ENCODE peak calls at places on chromosomes 12 and 14, in seven cellular contexts. One of them, this sample, is unnamed.

GRCh38 chr12:73585136-73585535 is 952.5 kb upstream of the ATXN7L3B start:
- DNase-seq in astrocyte of the spinal cord: no peak
- DNase-seq in lower leg skin: no peak
- DNase-seq in kidney: no peak
- DNase-seq in cardiac muscle cell: no peak
- DNase-seq in GM10248: no peak
- DNase-seq in prostate gland: no peak
- DNase-seq in this sample: no peak

GRCh38 chr12:45587042-45587441 is 142.5 kb upstream of the ARID2 start:
- DNase-seq in astrocyte of the spinal cord: no peak
- DNase-seq in kidney: no peak
- DNase-seq in GM10248: no peak
- DNase-seq in prostate gland: no peak
- DNase-seq in cardiac muscle cell: no peak
- DNase-seq in lower leg skin: no peak
- DNase-seq in this sample: no peak

GRCh38 chr14:65330416-65330815 is 82.1 kb upstream of the FUT8 start:
- DNase-seq in astrocyte of the spinal cord: no peak
- DNase-seq in prostate gland: no peak
- DNase-seq in GM10248: no peak
- DNase-seq in lower leg skin: no peak
- DNase-seq in cardiac muscle cell: no peak
- DNase-seq in kidney: no peak
- DNase-seq in this sample: no peak

GRCh38 chr12:77062846-77063461 is 2.4 kb downstream of the E2F7 start:
- DNase-seq in cardiac muscle cell: peak
- DNase-seq in kidney: no peak
- DNase-seq in astrocyte of the spinal cord: peak
- DNase-seq in lower leg skin: no peak
- DNase-seq in GM10248: peak
- DNase-seq in prostate gland: peak
- DNase-seq in this sample: peak

GRCh38 chr12:120571299-120571698 is 9.9 kb downstream of the POP5 start:
- DNase-seq in kidney: no peak
- DNase-seq in cardiac muscle cell: peak
- DNase-seq in astrocyte of the spinal cord: peak
- DNase-seq in lower leg skin: no peak
- DNase-seq in prostate gland: no peak
- DNase-seq in GM10248: no peak
- DNase-seq in this sample: no peak

GRCh38 chr12:112599871-112600270 is 181.1 kb downstream of the PTPN11 start:
- DNase-seq in GM10248: no peak
- DNase-seq in prostate gland: no peak
- DNase-seq in astrocyte of the spinal cord: no peak
- DNase-seq in lower leg skin: no peak
- DNase-seq in kidney: no peak
- DNase-seq in cardiac muscle cell: peak
- DNase-seq in this sample: no peak

GRCh38 chr12:82019533-82019932 is 260.4 kb upstream of the PPFIA2 start:
- DNase-seq in lower leg skin: no peak
- DNase-seq in GM10248: no peak
- DNase-seq in prostate gland: no peak
- DNase-seq in cardiac muscle cell: peak
- DNase-seq in kidney: no peak
- DNase-seq in astrocyte of the spinal cord: no peak
- DNase-seq in this sample: no peak

GRCh38 chr12:16350682-16351081 is 3.2 kb downstream of the MGST1 start:
- DNase-seq in prostate gland: peak
- DNase-seq in lower leg skin: no peak
- DNase-seq in astrocyte of the spinal cord: peak
- DNase-seq in GM10248: no peak
- DNase-seq in cardiac muscle cell: peak
- DNase-seq in kidney: no peak
- DNase-seq in this sample: no peak

GRCh38 chr14:99602054-99602787 is 1.8 kb downstream of the CCDC85C start:
- DNase-seq in cardiac muscle cell: no peak
- DNase-seq in lower leg skin: no peak
- DNase-seq in astrocyte of the spinal cord: peak
- DNase-seq in GM10248: no peak
- DNase-seq in prostate gland: peak
- DNase-seq in kidney: no peak
- DNase-seq in this sample: no peak

GRCh38 chr12:9039397-9039977 is 50.1 kb downstream of the KLRG1 start:
- DNase-seq in lower leg skin: no peak
- DNase-seq in kidney: no peak
- DNase-seq in prostate gland: peak
- DNase-seq in astrocyte of the spinal cord: peak
- DNase-seq in GM10248: peak
- DNase-seq in cardiac muscle cell: peak
- DNase-seq in this sample: peak

GRCh38 chr12:34625116-34625515 is 602.8 kb downstream of the ALG10 start:
- DNase-seq in cardiac muscle cell: no peak
- DNase-seq in GM10248: no peak
- DNase-seq in astrocyte of the spinal cord: no peak
- DNase-seq in prostate gland: no peak
- DNase-seq in kidney: no peak
- DNase-seq in lower leg skin: no peak
- DNase-seq in this sample: no peak

GRCh38 chr12:110135012-110135411 is 10.9 kb downstream of the IFT81 start:
- DNase-seq in GM10248: no peak
- DNase-seq in lower leg skin: no peak
- DNase-seq in astrocyte of the spinal cord: peak
- DNase-seq in kidney: no peak
- DNase-seq in prostate gland: no peak
- DNase-seq in cardiac muscle cell: peak
- DNase-seq in this sample: no peak

DNA sequence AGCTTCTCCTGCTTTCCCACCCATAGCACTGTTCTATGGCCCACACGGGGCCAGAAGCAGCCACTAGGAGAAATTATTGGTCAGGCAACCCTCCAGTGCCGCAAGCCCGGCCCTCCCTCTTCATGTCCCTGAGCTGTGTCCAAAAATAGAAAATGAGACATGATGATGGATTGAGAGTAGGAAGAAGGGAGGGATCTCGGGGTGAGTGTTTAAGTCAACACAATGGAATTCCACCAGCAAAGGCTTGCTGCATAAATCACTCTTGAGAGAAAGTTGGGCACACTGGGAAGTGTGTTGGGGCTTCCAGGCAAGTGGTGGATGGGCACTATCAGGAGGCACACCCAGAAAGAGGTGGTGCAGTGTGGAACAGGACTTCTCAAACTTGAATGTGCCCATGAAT is 94.2 kb downstream of the LLPH start:
- DNase-seq in astrocyte of the spinal cord: peak
- DNase-seq in prostate gland: no peak
- DNase-seq in lower leg skin: no peak
- DNase-seq in GM10248: no peak
- DNase-seq in cardiac muscle cell: peak
- DNase-seq in kidney: no peak
- DNase-seq in this sample: no peak
- TF ChIP-seq CTCF in astrocyte of the spinal cord: no peak
- TF ChIP-seq CTCF in prostate gland: no peak
- TF ChIP-seq CTCF in lower leg skin: no peak
- TF ChIP-seq CTCF in GM10248: no peak
- TF ChIP-seq CTCF in cardiac muscle cell: no peak
- TF ChIP-seq CTCF in kidney: no peak
- TF ChIP-seq CTCF in this sample: no peak

DNA sequence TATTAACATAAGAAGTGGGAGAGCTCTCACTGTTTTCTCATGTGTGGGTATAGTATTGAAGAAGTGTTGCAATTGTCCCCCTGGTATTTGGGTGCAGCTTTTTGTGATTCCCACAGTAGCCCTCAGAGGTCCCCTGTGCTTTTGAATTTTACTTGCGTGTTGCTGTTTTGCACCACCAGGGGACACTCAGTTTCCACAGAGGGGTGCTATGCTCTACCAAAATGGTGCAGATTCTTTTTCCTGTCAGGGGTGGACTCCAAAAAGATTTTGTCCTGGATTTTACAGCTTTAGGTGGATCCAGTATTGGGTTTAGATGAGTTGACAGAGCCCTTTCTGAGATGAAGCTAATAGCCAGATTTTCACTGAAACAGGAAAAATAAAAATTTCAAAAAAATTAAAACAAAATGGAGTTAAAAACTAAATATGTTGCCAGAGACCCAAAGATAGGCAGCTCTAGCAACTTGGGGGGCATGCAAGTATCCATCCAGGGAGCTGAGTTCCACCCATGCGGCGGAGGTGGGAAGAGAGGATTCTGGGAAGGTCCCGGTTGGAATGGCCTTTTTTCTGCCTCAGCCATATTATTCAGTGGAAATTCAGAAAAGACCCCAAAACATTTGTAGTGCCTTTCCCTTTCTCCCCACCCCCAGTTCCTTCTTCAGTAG is 50.2 kb downstream of the TTLL5 start:
- DNase-seq in prostate gland: peak
- DNase-seq in lower leg skin: no peak
- DNase-seq in GM10248: peak
- DNase-seq in kidney: no peak
- DNase-seq in cardiac muscle cell: peak
- DNase-seq in astrocyte of the spinal cord: peak
- DNase-seq in this sample: peak
- TF ChIP-seq CTCF in prostate gland: peak
- TF ChIP-seq CTCF in lower leg skin: no peak
- TF ChIP-seq CTCF in GM10248: peak
- TF ChIP-seq CTCF in kidney: peak
- TF ChIP-seq CTCF in cardiac muscle cell: peak
- TF ChIP-seq CTCF in astrocyte of the spinal cord: peak
- TF ChIP-seq CTCF in this sample: peak

GRCh38 chr14:71487941-71488340 is 444.3 kb upstream of the RGS6 start:
- DNase-seq in lower leg skin: no peak
- DNase-seq in GM10248: no peak
- DNase-seq in cardiac muscle cell: no peak
- DNase-seq in astrocyte of the spinal cord: no peak
- DNase-seq in kidney: no peak
- DNase-seq in prostate gland: no peak
- DNase-seq in this sample: no peak

GRCh38 chr14:71488703-71489141 is 443.5 kb upstream of the RGS6 start:
- DNase-seq in GM10248: no peak
- DNase-seq in lower leg skin: no peak
- DNase-seq in kidney: no peak
- DNase-seq in astrocyte of the spinal cord: peak
- DNase-seq in cardiac muscle cell: peak
- DNase-seq in prostate gland: no peak
- DNase-seq in this sample: no peak

GRCh38 chr14:71487449-71487848 is 444.8 kb upstream of the RGS6 start:
- DNase-seq in GM10248: no peak
- DNase-seq in astrocyte of the spinal cord: no peak
- DNase-seq in lower leg skin: no peak
- DNase-seq in cardiac muscle cell: no peak
- DNase-seq in kidney: no peak
- DNase-seq in prostate gland: no peak
- DNase-seq in this sample: no peak

GRCh38 chr14:71491925-71492324 is 440.3 kb upstream of the RGS6 start:
- DNase-seq in cardiac muscle cell: peak
- DNase-seq in lower leg skin: no peak
- DNase-seq in kidney: no peak
- DNase-seq in astrocyte of the spinal cord: no peak
- DNase-seq in prostate gland: no peak
- DNase-seq in GM10248: no peak
- DNase-seq in this sample: no peak

GRCh38 chr14:71492346-71492745 is 439.9 kb upstream of the RGS6 start:
- DNase-seq in GM10248: no peak
- DNase-seq in cardiac muscle cell: no peak
- DNase-seq in lower leg skin: no peak
- DNase-seq in astrocyte of the spinal cord: no peak
- DNase-seq in prostate gland: no peak
- DNase-seq in kidney: no peak
- DNase-seq in this sample: no peak
- TF ChIP-seq CTCF in GM10248: no peak
- TF ChIP-seq CTCF in cardiac muscle cell: no peak
- TF ChIP-seq CTCF in lower leg skin: no peak
- TF ChIP-seq CTCF in astrocyte of the spinal cord: no peak
- TF ChIP-seq CTCF in prostate gland: no peak
- TF ChIP-seq CTCF in kidney: no peak
- TF ChIP-seq CTCF in this sample: no peak

GRCh38 chr14:74946659-74947281 is 8.6 kb downstream of the PGF start:
- DNase-seq in cardiac muscle cell: peak
- DNase-seq in kidney: no peak
- DNase-seq in GM10248: no peak
- DNase-seq in prostate gland: no peak
- DNase-seq in astrocyte of the spinal cord: no peak
- DNase-seq in lower leg skin: no peak
- DNase-seq in this sample: no peak
- TF ChIP-seq CTCF in cardiac muscle cell: no peak
- TF ChIP-seq CTCF in kidney: no peak
- TF ChIP-seq CTCF in GM10248: no peak
- TF ChIP-seq CTCF in prostate gland: no peak
- TF ChIP-seq CTCF in astrocyte of the spinal cord: no peak
- TF ChIP-seq CTCF in lower leg skin: no peak
- TF ChIP-seq CTCF in this sample: no peak

DNA sequence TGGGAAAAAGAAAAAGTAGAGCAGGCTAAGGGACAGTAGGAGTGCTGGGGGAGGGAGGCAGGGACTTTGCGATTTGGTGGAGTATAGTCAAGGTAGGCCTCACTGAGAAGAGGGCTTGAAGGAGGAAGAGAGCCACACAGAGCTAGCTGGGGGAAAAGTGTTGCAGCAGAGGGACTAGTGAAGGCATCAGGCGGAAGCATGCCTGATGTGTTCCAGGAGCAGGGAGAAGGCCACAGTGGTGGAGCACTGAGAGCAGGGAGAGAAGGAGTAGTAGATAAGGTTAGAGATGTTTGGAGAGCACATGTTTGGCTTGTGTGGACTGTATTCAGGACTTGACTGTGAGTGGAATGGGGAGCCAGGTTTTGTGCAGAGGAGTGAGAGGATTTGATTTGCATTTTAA is 9.0 kb downstream of the FRMD6 start:
- DNase-seq in astrocyte of the spinal cord: no peak
- DNase-seq in kidney: no peak
- DNase-seq in lower leg skin: no peak
- DNase-seq in cardiac muscle cell: no peak
- DNase-seq in prostate gland: no peak
- DNase-seq in GM10248: no peak
- DNase-seq in this sample: no peak
- TF ChIP-seq CTCF in astrocyte of the spinal cord: no peak
- TF ChIP-seq CTCF in kidney: no peak
- TF ChIP-seq CTCF in lower leg skin: no peak
- TF ChIP-seq CTCF in cardiac muscle cell: no peak
- TF ChIP-seq CTCF in prostate gland: no peak
- TF ChIP-seq CTCF in GM10248: no peak
- TF ChIP-seq CTCF in this sample: no peak

GRCh38 chr12:51027342-51027835 is 1.2 kb upstream of the SLC11A2 start:
- DNase-seq in cardiac muscle cell: no peak
- DNase-seq in kidney: no peak
- DNase-seq in prostate gland: no peak
- DNase-seq in lower leg skin: no peak
- DNase-seq in GM10248: no peak
- DNase-seq in astrocyte of the spinal cord: no peak
- DNase-seq in this sample: no peak

GRCh38 chr12:51023625-51024395 is 2.4 kb downstream of the SLC11A2 start:
- DNase-seq in kidney: no peak
- DNase-seq in prostate gland: no peak
- DNase-seq in astrocyte of the spinal cord: no peak
- DNase-seq in lower leg skin: no peak
- DNase-seq in GM10248: no peak
- DNase-seq in cardiac muscle cell: peak
- DNase-seq in this sample: no peak

GRCh38 chr12:51028126-51028810 is 2.1 kb upstream of the SLC11A2 start:
- DNase-seq in astrocyte of the spinal cord: peak
- DNase-seq in GM10248: no peak
- DNase-seq in lower leg skin: no peak
- DNase-seq in cardiac muscle cell: peak
- DNase-seq in prostate gland: peak
- DNase-seq in kidney: no peak
- DNase-seq in this sample: peak

GRCh38 chr12:51025182-51025747 is 919 bp downstream of the SLC11A2 start:
- DNase-seq in prostate gland: no peak
- DNase-seq in GM10248: no peak
- DNase-seq in kidney: no peak
- DNase-seq in cardiac muscle cell: no peak
- DNase-seq in lower leg skin: no peak
- DNase-seq in astrocyte of the spinal cord: no peak
- DNase-seq in this sample: no peak

GRCh38 chr12:51025748-51026654 is at the start of gene SLC11A2:
- DNase-seq in astrocyte of the spinal cord: peak
- DNase-seq in lower leg skin: peak
- DNase-seq in kidney: peak
- DNase-seq in prostate gland: peak
- DNase-seq in GM10248: peak
- DNase-seq in cardiac muscle cell: peak
- DNase-seq in this sample: peak
- TF ChIP-seq CTCF in astrocyte of the spinal cord: peak
- TF ChIP-seq CTCF in lower leg skin: no peak
- TF ChIP-seq CTCF in kidney: no peak
- TF ChIP-seq CTCF in prostate gland: no peak
- TF ChIP-seq CTCF in GM10248: no peak
- TF ChIP-seq CTCF in cardiac muscle cell: no peak
- TF ChIP-seq CTCF in this sample: no peak

This sample was measured in GM20000.